ENCODE peak calls at places on chromosomes 2 and 18, in seven cellular contexts. K is CD8-positive, alpha-beta memory T cell; S is heart right ventricle; U is suprapubic skin; Y is Peyer's patch; B is HAP-1; I is right atrium auricular region. E is an unnamed sample. For H3K4me1 and H3K27me3, the result is how much of the 10 kb centered on the place peaks cover.

GRCh38 chr2:112692914-112693313 is 27.9 kb upstream of the NT5DC4 start:
- DNase-seq in K (no peak), S (no peak), U (no peak), Y (no peak), B (no peak), I (no peak), E (no peak)

GRCh38 chr2:68436270-68436669 is 30.8 kb downstream of the FBXO48 start:
- DNase-seq in K (no peak), S (no peak), U (no peak), Y (no peak), B (no peak), I (no peak), E (no peak)

GRCh38 chr2:173884403-173884802 is 80.8 kb downstream of the SP3 start:
- DNase-seq in K (peak), S (peak), U (no peak), Y (no peak), B (peak), I (peak), E (peak)

GRCh38 chr2:216679658-216680024 is 15.7 kb downstream of the IGFBP5 start:
- DNase-seq in K (no peak), S (peak), U (no peak), Y (no peak), B (no peak), I (peak), E (peak)

GRCh38 chr2:64645014-64645418 is 8.7 kb downstream of the SERTAD2 start:
- DNase-seq in K (peak), S (peak), U (no peak), Y (no peak), B (peak), I (no peak), E (peak)

GRCh38 chr2:181077128-181077709 is 96.8 kb downstream of the UBE2E3 start:
- DNase-seq in K (peak), S (no peak), U (no peak), Y (no peak), B (peak), I (no peak), E (no peak)

GRCh38 chr18:21243041-21243431 is 1.0 kb downstream of the GREB1L start:
- DNase-seq in K (no peak), S (no peak), U (no peak), Y (peak), B (no peak), I (no peak), E (no peak)

GRCh38 chr2:20637147-20637546 is 13.8 kb downstream of the HS1BP3 start:
- DNase-seq in K (no peak), S (peak), U (no peak), Y (no peak), B (no peak), I (no peak), E (peak)

GRCh38 chr18:45071959-45072358 is 391.3 kb downstream of the SETBP1 start:
- DNase-seq in K (no peak), S (no peak), U (no peak), Y (no peak), B (no peak), I (no peak), E (no peak)

GRCh38 chr2:105872830-105873229 is 128.1 kb downstream of the NCK2 start:
- DNase-seq in K (no peak), S (no peak), U (no peak), Y (no peak), B (no peak), I (peak), E (no peak)

GRCh38 chr2:84202166-84202565 is 256.9 kb downstream of the SUCLG1 start:
- DNase-seq in K (no peak), S (no peak), U (no peak), Y (no peak), B (no peak), I (no peak), E (no peak)

GRCh38 chr2:144130551-144130950 is 389.4 kb downstream of the ZEB2 start:
- DNase-seq in K (no peak), S (no peak), U (no peak), Y (no peak), B (no peak), I (no peak), E (no peak)

GRCh38 chr2:234450431-234451095 is 46.3 kb downstream of the ARL4C start:
- DNase-seq in K (peak), S (no peak), U (no peak), Y (no peak), B (peak), I (no peak), E (no peak)

GRCh38 chr2:215423928-215424540 is 11.8 kb downstream of the FN1 start:
- DNase-seq in K (no peak), S (no peak), U (no peak), Y (no peak), B (no peak), I (no peak), E (no peak)

DNA sequence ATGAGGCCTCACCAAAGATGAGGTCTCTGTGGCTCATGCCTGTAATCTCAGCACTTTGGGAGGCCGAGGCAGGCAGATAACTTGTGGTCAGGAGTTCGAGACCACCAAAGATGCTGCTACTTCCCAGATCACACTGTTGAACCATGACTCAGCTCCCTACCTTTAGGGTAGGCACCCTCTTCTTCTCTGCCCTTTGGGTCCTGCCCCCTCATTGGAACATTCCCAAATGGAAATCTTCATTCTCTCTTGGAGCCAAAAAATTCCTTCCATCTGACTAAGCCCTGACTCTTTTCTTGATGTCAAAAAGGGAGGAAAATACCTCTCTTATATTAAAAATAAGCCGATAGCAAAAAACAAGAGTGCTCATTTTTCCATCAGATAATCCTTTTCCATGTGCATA is 183.5 kb downstream of the PAX3 start:
- DNase-seq in K (no peak), S (no peak), U (no peak), Y (no peak), B (no peak), I (no peak), E (no peak)
- H3K4me1 ChIP-seq in K (under half), S (under half), U (under half), Y (under half), B (under half), I (under half), E (under half)

DNA sequence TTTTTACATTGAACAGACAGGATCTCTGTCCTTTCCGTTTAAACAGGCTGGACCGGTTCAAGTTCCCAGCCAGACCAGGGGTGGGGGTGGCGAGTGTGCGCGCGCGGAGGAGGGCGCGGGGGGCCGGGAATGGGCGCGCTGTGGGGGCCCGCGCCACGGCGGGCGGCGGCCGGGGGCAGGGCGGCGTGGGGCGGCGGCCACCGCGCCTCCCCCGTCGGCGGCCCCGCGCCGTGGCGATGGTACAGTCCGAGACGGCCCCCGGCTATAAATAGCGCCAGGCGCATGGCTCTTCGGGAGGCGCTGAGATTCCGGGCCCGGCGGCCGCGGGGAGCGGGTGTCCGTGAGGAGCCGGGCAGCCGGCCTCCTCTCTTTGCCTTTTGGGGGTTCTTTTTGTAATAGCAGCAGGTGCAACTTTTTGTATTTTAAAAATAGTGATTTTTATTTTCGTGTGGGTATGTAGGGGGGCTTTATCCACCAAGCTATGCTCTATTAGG is 434 bp upstream of the CELF4 start:
- DNase-seq in K (no peak), S (peak), U (no peak), Y (peak), B (peak), I (no peak), E (peak)
- H3K27me3 ChIP-seq in K (under half), S (half or more), U (half or more), Y (under half), B (under half), I (under half), E (half or more)

GRCh38 chr18:13298262-13298661 is 79.7 kb downstream of the LDLRAD4 start:
- DNase-seq in K (no peak), S (no peak), U (no peak), Y (no peak), B (no peak), I (no peak), E (no peak)
- H3K4me1 ChIP-seq in K (under half), S (under half), U (under half), Y (under half), B (under half), I (under half), E (half or more)

GRCh38 chr2:125386074-125386473 is 1269.9 kb upstream of the GYPC start:
- DNase-seq in K (no peak), S (no peak), U (no peak), Y (no peak), B (no peak), I (no peak), E (no peak)
- H3K27me3 ChIP-seq in K (under half), S (under half), U (under half), Y (under half), B (under half), I (under half), E (under half)

GRCh38 chr2:187442378-187442777 is 5.7 kb downstream of the CALCRL start:
- DNase-seq in K (no peak), S (no peak), U (no peak), Y (no peak), B (peak), I (no peak), E (no peak)
- H3K4me1 ChIP-seq in K (under half), S (under half), U (under half), Y (under half), B (under half), I (under half), E (under half)